ENCODE peak calls at places on chromosomes 3 and 15, in nine cellular contexts. W is kidney epithelial cell; K is brain microvascular endothelial cell; T is CD8-positive, alpha-beta T cell; X is heart left ventricle; V is small intestine; C is tibial artery; L is cardiac muscle cell; J is osteoblast. I is an unnamed sample.

GRCh38 chr3:12195231-12195630 is 36.5 kb upstream of the TIMP4 start:
- DNase-seq in L (no peak), W (no peak), T (no peak), J (no peak), K (no peak), V (no peak), C (no peak), X (no peak), I (peak; percentile 15)

GRCh38 chr3:135083179-135083578 is 288.1 kb downstream of the EPHB1 start:
- DNase-seq in J (no peak), K (no peak), L (no peak), W (no peak), X (no peak), C (no peak), T (no peak), V (no peak), I (no peak)

GRCh38 chr15:84034831-84035753 is 200.5 kb upstream of the GOLGA6L4 start:
- DNase-seq in T (no peak), K (peak; percentile 18), X (no peak), W (peak; percentile 29), L (peak; percentile 69), C (no peak), J (no peak), V (peak; percentile 4), I (peak; percentile 31)

GRCh38 chr3:195372220-195372619 is 70.6 kb downstream of the ACAP2 start:
- DNase-seq in X (no peak), L (no peak), T (no peak), V (no peak), C (no peak), W (no peak), K (no peak), J (peak; percentile 27), I (no peak)

GRCh38 chr3:4750306-4751056 is 228.8 kb upstream of the BHLHE40 start:
- DNase-seq in K (peak; percentile 39), C (no peak), J (peak; percentile 35), L (no peak), W (no peak), T (peak; percentile 34), X (no peak), V (no peak), I (peak; percentile 17)

GRCh38 chr15:74307827-74308642 is 59.4 kb downstream of the CYP11A1 start:
- DNase-seq in W (no peak), C (peak; percentile 34), J (peak; percentile 97), L (peak; percentile 77), T (peak; percentile 40), V (peak; percentile 48), X (peak; percentile 61), K (peak; percentile 47), I (peak; percentile 64)

GRCh38 chr3:136711277-136711676 is 40.9 kb downstream of the STAG1 start:
- DNase-seq in C (no peak), X (no peak), J (peak; percentile 25), V (no peak), L (no peak), T (no peak), K (no peak), W (no peak), I (no peak)

GRCh38 chr15:29039466-29040366 is 153.9 kb downstream of the APBA2 start:
- DNase-seq in X (no peak), K (no peak), V (no peak), C (no peak), L (no peak), T (no peak), J (peak; percentile 64), W (no peak), I (no peak)

GRCh38 chr3:160098261-160098908 is 109.8 kb downstream of the IL12A start:
- DNase-seq in K (no peak), J (peak; percentile 93), L (peak; percentile 59), V (no peak), X (no peak), T (no peak), C (no peak), W (no peak), I (peak; percentile 15)

DNA sequence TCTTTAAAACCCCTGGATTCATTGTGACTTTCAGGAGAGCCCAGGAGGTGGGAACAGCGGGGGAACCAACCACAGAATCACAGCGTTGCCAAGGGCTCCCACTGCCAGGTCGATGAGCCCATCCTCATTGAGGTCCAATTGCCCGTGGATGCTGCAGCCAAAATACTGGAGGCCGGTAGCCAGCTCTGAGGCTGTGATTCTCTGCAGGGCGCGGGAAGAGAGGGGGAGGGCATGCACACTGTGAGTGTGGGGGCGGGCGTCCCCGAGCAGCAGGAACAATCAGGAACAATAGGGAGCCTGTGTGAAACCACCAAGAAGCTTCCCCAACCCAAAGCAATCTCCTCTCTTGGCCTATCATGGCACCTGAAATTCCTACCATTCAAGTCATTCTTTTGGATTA is 53.4 kb downstream of the FEM1B start:
- DNase-seq in K (no peak), J (no peak), W (no peak), V (no peak), C (no peak), X (no peak), T (no peak), L (no peak), I (no peak)
- H3K4me3 ChIP-seq in K (no peak overlapping the region), J (no peak overlapping the region), W (no peak overlapping the region), V (no peak overlapping the region), C (no peak overlapping the region), X (no peak overlapping the region), T (no peak overlapping the region), L (no peak overlapping the region), I (no peak overlapping the region)

GRCh38 chr3:150763841-150764483 is 993 bp upstream of the SIAH2 start:
- DNase-seq in X (peak; percentile 81), V (peak; percentile 84), K (no peak), W (no peak), T (no peak), C (peak; percentile 58), J (peak; percentile 91), L (peak; percentile 68), I (peak; percentile 65)

GRCh38 chr3:150766742-150767141 is 3.8 kb upstream of the SIAH2 start:
- DNase-seq in V (no peak), T (no peak), C (no peak), W (no peak), X (no peak), L (no peak), K (no peak), J (no peak), I (no peak)

GRCh38 chr3:150763122-150763840 is at the start of gene SIAH2:
- DNase-seq in K (peak; percentile 91), V (peak; percentile 94), J (peak; percentile 99), L (peak; percentile 96), T (peak; percentile 96), X (peak; percentile 95), C (peak; percentile 92), W (peak; percentile 72), I (peak; percentile 96)

GRCh38 chr3:150765949-150766720 is 3.2 kb upstream of the SIAH2 start:
- DNase-seq in W (no peak), C (no peak), T (no peak), X (no peak), J (no peak), K (peak; percentile 55), L (peak; percentile 51), V (no peak), I (peak; percentile 61)

GRCh38 chr3:150764607-150765366 is 1.8 kb upstream of the SIAH2 start:
- DNase-seq in C (no peak), T (no peak), W (no peak), J (no peak), V (no peak), L (no peak), X (no peak), K (no peak), I (no peak)
- H3K4me3 ChIP-seq in C (peak overlapping the region; percentile 90), T (no peak overlapping the region), W (no peak overlapping the region), J (no peak overlapping the region), V (no peak overlapping the region), L (no peak overlapping the region), X (no peak overlapping the region), K (no peak overlapping the region), I (no peak overlapping the region)

GRCh38 chr3:44339990-44340389 is 1.4 kb downstream of the TCAIM start:
- DNase-seq in V (no peak), L (no peak), T (no peak), K (no peak), X (no peak), C (no peak), W (no peak), J (peak; percentile 47), I (no peak)
- H3K4me3 ChIP-seq in V (no peak overlapping the region), L (peak overlapping the region; percentile 48), T (no peak overlapping the region), K (peak overlapping the region; percentile 93), X (no peak overlapping the region), C (peak overlapping the region; percentile 88), W (peak overlapping the region; percentile 53), J (peak overlapping the region; percentile 98), I (peak overlapping the region; percentile 93)

GRCh38 chr3:189772584-189772983 is 141.4 kb downstream of the TP63 start:
- DNase-seq in W (no peak), T (no peak), L (peak; percentile 56), K (no peak), V (no peak), X (no peak), J (peak; percentile 27), C (no peak), I (peak; percentile 27)
- H3K4me3 ChIP-seq in W (no peak overlapping the region), T (no peak overlapping the region), L (no peak overlapping the region), K (no peak overlapping the region), V (no peak overlapping the region), X (no peak overlapping the region), J (peak overlapping the region; percentile 51), C (no peak overlapping the region), I (peak overlapping the region; percentile 34)

GRCh38 chr3:150609988-150610387 is 6.9 kb downstream of the SELENOT start:
- DNase-seq in W (no peak), K (no peak), V (no peak), J (no peak), X (no peak), L (no peak), T (no peak), C (no peak), I (no peak)
- H3K4me3 ChIP-seq in W (no peak overlapping the region), K (no peak overlapping the region), V (no peak overlapping the region), J (no peak overlapping the region), X (no peak overlapping the region), L (no peak overlapping the region), T (no peak overlapping the region), C (no peak overlapping the region), I (no peak overlapping the region)

DNA sequence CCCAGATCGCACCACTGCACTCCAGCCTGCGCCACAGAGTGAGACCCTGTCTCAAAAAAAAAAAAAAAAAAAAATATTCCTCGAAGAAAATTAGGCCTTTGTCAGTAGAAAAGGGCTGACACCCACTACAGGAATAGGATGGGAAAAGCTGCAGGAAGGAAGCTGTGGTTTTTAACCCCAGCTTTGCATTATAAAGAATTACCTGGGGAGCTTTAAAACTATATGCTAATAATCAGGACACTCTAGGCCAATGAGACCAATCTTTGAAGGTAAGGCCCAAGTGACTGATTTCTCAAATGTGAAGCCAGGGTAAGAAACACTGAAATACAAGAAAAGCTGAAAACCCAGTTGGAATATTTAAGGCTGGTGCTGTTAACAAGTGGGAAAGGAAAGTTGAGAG is 74.3 kb downstream of the RBPMS2 start:
- DNase-seq in K (no peak), V (no peak), X (no peak), J (no peak), L (no peak), T (no peak), C (no peak), W (no peak), I (no peak)
- H3K4me3 ChIP-seq in K (no peak overlapping the region), V (no peak overlapping the region), X (no peak overlapping the region), J (no peak overlapping the region), L (peak overlapping the region; percentile 83), T (no peak overlapping the region), C (peak overlapping the region; percentile 78), W (no peak overlapping the region), I (peak overlapping the region; percentile 86)

I was measured in AG10803.